ENCODE peak calls at places on chromosome 12, in ten cellular contexts. One of them, this sample, is unnamed.

GRCh38 chr12:98595152-98595988 is 1.9 kb downstream of the SLC25A3 start:
- DNase-seq in endothelial cell: no peak
- DNase-seq in tibial nerve: no peak
- DNase-seq in WERI-Rb-1: no peak
- DNase-seq in WTC11: no peak
- DNase-seq in foreskin keratinocyte: peak
- DNase-seq in H9: no peak
- DNase-seq in adrenal gland: no peak
- DNase-seq in cardiac fibroblast: peak
- DNase-seq in colonic mucosa: no peak
- DNase-seq in this sample: no peak

GRCh38 chr12:72522411-72522810 is 250.2 kb downstream of the TRHDE start:
- DNase-seq in cardiac fibroblast: no peak
- DNase-seq in endothelial cell: no peak
- DNase-seq in colonic mucosa: no peak
- DNase-seq in adrenal gland: no peak
- DNase-seq in H9: no peak
- DNase-seq in tibial nerve: no peak
- DNase-seq in WTC11: no peak
- DNase-seq in foreskin keratinocyte: no peak
- DNase-seq in WERI-Rb-1: no peak
- DNase-seq in this sample: no peak

GRCh38 chr12:116924558-116925453 is 14.1 kb downstream of the FBXW8 start:
- DNase-seq in cardiac fibroblast: peak
- DNase-seq in tibial nerve: no peak
- DNase-seq in H9: peak
- DNase-seq in adrenal gland: peak
- DNase-seq in foreskin keratinocyte: peak
- DNase-seq in endothelial cell: no peak
- DNase-seq in WTC11: no peak
- DNase-seq in WERI-Rb-1: no peak
- DNase-seq in colonic mucosa: no peak
- DNase-seq in this sample: no peak

GRCh38 chr12:6613776-6614512 is 6.8 kb upstream of the CHD4 start:
- DNase-seq in colonic mucosa: peak
- DNase-seq in WERI-Rb-1: peak
- DNase-seq in WTC11: peak
- DNase-seq in foreskin keratinocyte: peak
- DNase-seq in tibial nerve: peak
- DNase-seq in cardiac fibroblast: peak
- DNase-seq in adrenal gland: peak
- DNase-seq in endothelial cell: peak
- DNase-seq in H9: peak
- DNase-seq in this sample: peak

GRCh38 chr12:62724947-62725447 is 210.0 kb downstream of the PPM1H start:
- DNase-seq in WERI-Rb-1: peak
- DNase-seq in cardiac fibroblast: peak
- DNase-seq in WTC11: peak
- DNase-seq in H9: peak
- DNase-seq in foreskin keratinocyte: peak
- DNase-seq in colonic mucosa: peak
- DNase-seq in adrenal gland: no peak
- DNase-seq in endothelial cell: no peak
- DNase-seq in tibial nerve: no peak
- DNase-seq in this sample: no peak

GRCh38 chr12:69884386-69884785 is 59.4 kb downstream of the MYRFL start:
- DNase-seq in foreskin keratinocyte: no peak
- DNase-seq in cardiac fibroblast: no peak
- DNase-seq in WERI-Rb-1: no peak
- DNase-seq in WTC11: no peak
- DNase-seq in endothelial cell: no peak
- DNase-seq in tibial nerve: no peak
- DNase-seq in H9: no peak
- DNase-seq in adrenal gland: peak
- DNase-seq in colonic mucosa: no peak
- DNase-seq in this sample: no peak

GRCh38 chr12:59056931-59057330 is 136.6 kb upstream of the LRIG3 start:
- DNase-seq in WERI-Rb-1: no peak
- DNase-seq in adrenal gland: no peak
- DNase-seq in foreskin keratinocyte: no peak
- DNase-seq in colonic mucosa: no peak
- DNase-seq in cardiac fibroblast: no peak
- DNase-seq in endothelial cell: no peak
- DNase-seq in tibial nerve: no peak
- DNase-seq in WTC11: no peak
- DNase-seq in H9: no peak
- DNase-seq in this sample: no peak

GRCh38 chr12:31118831-31119530 is 45.3 kb downstream of the DDX11 start:
- DNase-seq in foreskin keratinocyte: no peak
- DNase-seq in tibial nerve: no peak
- DNase-seq in H9: peak
- DNase-seq in colonic mucosa: no peak
- DNase-seq in adrenal gland: no peak
- DNase-seq in endothelial cell: peak
- DNase-seq in WTC11: peak
- DNase-seq in cardiac fibroblast: peak
- DNase-seq in WERI-Rb-1: peak
- DNase-seq in this sample: no peak

GRCh38 chr12:108448246-108448645 is 66.8 kb upstream of the FICD start:
- DNase-seq in cardiac fibroblast: no peak
- DNase-seq in H9: no peak
- DNase-seq in endothelial cell: no peak
- DNase-seq in tibial nerve: no peak
- DNase-seq in foreskin keratinocyte: no peak
- DNase-seq in adrenal gland: no peak
- DNase-seq in WERI-Rb-1: no peak
- DNase-seq in colonic mucosa: no peak
- DNase-seq in WTC11: no peak
- DNase-seq in this sample: no peak

GRCh38 chr12:41264281-41264680 is 76.2 kb downstream of the PDZRN4 start:
- DNase-seq in tibial nerve: no peak
- DNase-seq in colonic mucosa: no peak
- DNase-seq in cardiac fibroblast: peak
- DNase-seq in foreskin keratinocyte: no peak
- DNase-seq in H9: no peak
- DNase-seq in adrenal gland: no peak
- DNase-seq in endothelial cell: no peak
- DNase-seq in WTC11: no peak
- DNase-seq in WERI-Rb-1: no peak
- DNase-seq in this sample: no peak
- TF ChIP-seq CTCF in tibial nerve: peak
- TF ChIP-seq CTCF in colonic mucosa: no peak
- TF ChIP-seq CTCF in cardiac fibroblast: no peak
- TF ChIP-seq CTCF in foreskin keratinocyte: peak
- TF ChIP-seq CTCF in H9: peak
- TF ChIP-seq CTCF in adrenal gland: peak
- TF ChIP-seq CTCF in endothelial cell: peak
- TF ChIP-seq CTCF in WTC11: no peak
- TF ChIP-seq CTCF in WERI-Rb-1: no peak
- TF ChIP-seq CTCF in this sample: no peak

DNA sequence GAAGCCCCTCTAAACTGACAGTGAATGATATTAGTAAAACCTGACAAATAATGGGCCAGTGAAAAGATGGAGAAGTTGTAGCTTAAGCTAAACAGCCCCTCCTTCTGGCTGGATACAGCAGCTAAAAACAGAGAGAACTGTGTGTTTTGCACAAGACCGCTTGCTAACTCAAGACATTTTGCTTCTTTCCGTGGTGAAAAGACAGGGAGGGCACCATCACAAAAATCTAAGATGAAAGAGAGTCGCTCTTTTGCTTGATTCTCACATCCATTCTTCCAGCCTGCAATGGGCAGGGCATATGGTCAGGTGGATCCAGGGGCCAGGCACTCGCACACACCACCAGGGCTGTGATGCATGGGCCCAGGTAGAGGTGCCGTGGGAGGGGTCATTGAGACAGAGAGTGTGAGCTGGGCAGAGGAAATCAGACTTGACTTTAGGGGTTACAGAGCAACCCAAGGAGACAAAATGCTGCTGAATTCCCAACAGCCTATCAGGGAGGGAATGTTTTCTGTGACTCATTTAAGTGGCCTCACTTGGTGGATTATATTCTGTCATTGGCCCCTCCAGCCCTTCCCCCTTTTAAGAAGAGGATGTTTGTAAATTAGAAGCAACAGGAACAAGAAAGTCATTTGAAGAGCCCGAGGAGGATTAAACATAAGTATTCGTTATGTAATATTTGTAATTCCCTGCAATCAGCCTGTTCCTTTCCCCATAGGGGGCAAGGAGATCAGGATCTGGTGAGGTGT is 12.2 kb downstream of the EMP1 start:
- DNase-seq in WTC11: no peak
- DNase-seq in H9: peak
- DNase-seq in foreskin keratinocyte: peak
- DNase-seq in WERI-Rb-1: peak
- DNase-seq in cardiac fibroblast: peak
- DNase-seq in colonic mucosa: no peak
- DNase-seq in endothelial cell: peak
- DNase-seq in adrenal gland: no peak
- DNase-seq in tibial nerve: no peak
- DNase-seq in this sample: no peak
- TF ChIP-seq CTCF in WTC11: no peak
- TF ChIP-seq CTCF in H9: peak
- TF ChIP-seq CTCF in foreskin keratinocyte: peak
- TF ChIP-seq CTCF in WERI-Rb-1: peak
- TF ChIP-seq CTCF in cardiac fibroblast: peak
- TF ChIP-seq CTCF in colonic mucosa: no peak
- TF ChIP-seq CTCF in endothelial cell: peak
- TF ChIP-seq CTCF in adrenal gland: peak
- TF ChIP-seq CTCF in tibial nerve: peak
- TF ChIP-seq CTCF in this sample: no peak

GRCh38 chr12:105955608-105955931 is 183.2 kb downstream of the NUAK1 start:
- DNase-seq in endothelial cell: no peak
- DNase-seq in cardiac fibroblast: no peak
- DNase-seq in WTC11: no peak
- DNase-seq in colonic mucosa: no peak
- DNase-seq in foreskin keratinocyte: no peak
- DNase-seq in WERI-Rb-1: no peak
- DNase-seq in adrenal gland: no peak
- DNase-seq in H9: no peak
- DNase-seq in tibial nerve: no peak
- DNase-seq in this sample: no peak

GRCh38 chr12:105954891-105955607 is 183.7 kb downstream of the NUAK1 start:
- DNase-seq in WERI-Rb-1: no peak
- DNase-seq in H9: no peak
- DNase-seq in adrenal gland: no peak
- DNase-seq in foreskin keratinocyte: peak
- DNase-seq in cardiac fibroblast: peak
- DNase-seq in tibial nerve: no peak
- DNase-seq in colonic mucosa: no peak
- DNase-seq in WTC11: no peak
- DNase-seq in endothelial cell: no peak
- DNase-seq in this sample: no peak

GRCh38 chr12:105957058-105957457 is 181.7 kb downstream of the NUAK1 start:
- DNase-seq in WERI-Rb-1: peak
- DNase-seq in cardiac fibroblast: no peak
- DNase-seq in colonic mucosa: no peak
- DNase-seq in H9: no peak
- DNase-seq in foreskin keratinocyte: no peak
- DNase-seq in adrenal gland: no peak
- DNase-seq in WTC11: no peak
- DNase-seq in endothelial cell: no peak
- DNase-seq in tibial nerve: no peak
- DNase-seq in this sample: no peak

GRCh38 chr12:105951732-105952131 is 187.0 kb downstream of the NUAK1 start:
- DNase-seq in foreskin keratinocyte: no peak
- DNase-seq in tibial nerve: no peak
- DNase-seq in cardiac fibroblast: no peak
- DNase-seq in colonic mucosa: no peak
- DNase-seq in H9: no peak
- DNase-seq in WTC11: no peak
- DNase-seq in endothelial cell: no peak
- DNase-seq in adrenal gland: no peak
- DNase-seq in WERI-Rb-1: no peak
- DNase-seq in this sample: no peak

DNA sequence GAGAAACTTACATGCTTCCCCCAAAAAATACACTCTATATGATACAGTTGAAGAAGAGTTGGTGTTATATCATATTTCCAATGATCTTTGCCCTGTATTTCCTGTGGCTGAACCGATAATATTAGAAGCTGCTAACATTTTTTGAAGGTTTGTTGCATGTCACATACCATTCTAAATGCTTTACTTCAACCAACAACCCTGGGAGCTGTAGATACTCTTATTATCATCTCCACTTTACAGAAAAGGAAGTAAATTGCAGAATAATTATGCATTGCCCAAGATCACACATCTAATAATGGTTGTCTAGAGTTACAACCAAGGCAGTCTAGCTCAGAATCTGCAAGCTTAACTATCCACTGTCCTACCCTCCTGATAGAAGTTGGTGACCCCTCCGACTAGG is 182.8 kb downstream of the NUAK1 start:
- DNase-seq in adrenal gland: no peak
- DNase-seq in WERI-Rb-1: no peak
- DNase-seq in H9: no peak
- DNase-seq in endothelial cell: no peak
- DNase-seq in colonic mucosa: no peak
- DNase-seq in WTC11: no peak
- DNase-seq in tibial nerve: no peak
- DNase-seq in cardiac fibroblast: no peak
- DNase-seq in foreskin keratinocyte: no peak
- DNase-seq in this sample: no peak
- TF ChIP-seq CTCF in adrenal gland: no peak
- TF ChIP-seq CTCF in WERI-Rb-1: no peak
- TF ChIP-seq CTCF in H9: no peak
- TF ChIP-seq CTCF in endothelial cell: no peak
- TF ChIP-seq CTCF in colonic mucosa: no peak
- TF ChIP-seq CTCF in WTC11: no peak
- TF ChIP-seq CTCF in tibial nerve: no peak
- TF ChIP-seq CTCF in cardiac fibroblast: no peak
- TF ChIP-seq CTCF in foreskin keratinocyte: no peak
- TF ChIP-seq CTCF in this sample: no peak

DNA sequence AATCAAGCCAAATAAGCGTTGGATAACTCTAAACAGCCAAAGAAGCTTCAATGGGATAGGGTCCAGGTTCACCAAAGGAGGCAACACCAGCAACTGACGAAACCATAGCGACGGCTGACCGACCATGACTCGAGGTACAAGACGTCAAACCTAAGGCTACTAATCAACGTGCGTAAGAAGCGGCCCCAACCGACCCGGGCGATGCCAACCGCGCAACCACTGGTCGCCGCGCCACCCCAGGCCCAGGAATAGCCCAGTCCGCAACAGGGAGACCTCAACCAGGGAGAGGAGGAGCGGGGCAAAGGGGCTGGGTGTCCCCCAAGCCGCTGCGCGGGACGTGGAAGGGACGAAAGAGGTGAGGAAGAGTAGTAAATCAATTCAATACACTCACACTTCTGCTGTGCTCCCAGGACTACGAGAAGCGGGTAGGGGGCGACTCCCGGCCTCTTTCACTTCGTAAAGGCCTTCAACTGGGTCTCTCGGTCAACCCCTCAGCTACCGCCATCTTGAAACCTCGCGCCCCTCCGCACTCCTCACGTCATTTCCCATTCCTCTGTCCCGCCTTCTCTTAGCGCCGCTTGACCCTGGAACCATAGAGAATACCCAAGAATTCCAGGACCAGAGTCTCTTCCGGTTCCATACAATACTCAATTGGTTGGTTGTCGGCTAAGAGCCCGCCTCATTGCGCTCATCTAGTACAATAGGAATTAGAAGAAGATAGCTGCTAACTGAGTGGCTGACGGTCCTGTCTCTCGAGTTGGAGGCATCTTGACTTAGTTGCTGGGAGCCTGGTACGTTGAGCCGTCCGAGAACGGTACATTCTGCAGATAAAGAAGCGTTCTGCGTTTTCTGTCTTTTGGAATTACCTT is at the start of the genes C12orf60 and WBP11:
- DNase-seq in cardiac fibroblast: peak
- DNase-seq in adrenal gland: peak
- DNase-seq in endothelial cell: peak
- DNase-seq in H9: peak
- DNase-seq in WERI-Rb-1: peak
- DNase-seq in tibial nerve: peak
- DNase-seq in WTC11: peak
- DNase-seq in colonic mucosa: peak
- DNase-seq in foreskin keratinocyte: peak
- DNase-seq in this sample: peak
- TF ChIP-seq CTCF in cardiac fibroblast: no peak
- TF ChIP-seq CTCF in adrenal gland: no peak
- TF ChIP-seq CTCF in endothelial cell: no peak
- TF ChIP-seq CTCF in H9: no peak
- TF ChIP-seq CTCF in WERI-Rb-1: no peak
- TF ChIP-seq CTCF in tibial nerve: no peak
- TF ChIP-seq CTCF in WTC11: no peak
- TF ChIP-seq CTCF in colonic mucosa: no peak
- TF ChIP-seq CTCF in foreskin keratinocyte: no peak
- TF ChIP-seq CTCF in this sample: no peak

This sample was measured in right atrium auricular region.